ENCODE peak calls at places on chromosomes 5 and 9, in seven cellular contexts. One of them, this sample, is unnamed.

GRCh38 chr9:214488-215448 is at the start of gene DOCK8:
- DNase-seq in Daoy: peak; percentile 84
- DNase-seq in posterior cingulate gyrus: peak; percentile 66
- DNase-seq in CMK: peak; percentile 55
- DNase-seq in kidney tubule cell: peak; percentile 80
- DNase-seq in NCI-H524: peak; percentile 54
- DNase-seq in AG04449: no peak
- DNase-seq in this sample: peak; percentile 74

GRCh38 chr9:136623849-136624183 is 38.9 kb upstream of the EGFL7 start:
- DNase-seq in kidney tubule cell: no peak
- DNase-seq in CMK: no peak
- DNase-seq in posterior cingulate gyrus: no peak
- DNase-seq in AG04449: no peak
- DNase-seq in Daoy: no peak
- DNase-seq in NCI-H524: no peak
- DNase-seq in this sample: no peak

GRCh38 chr5:138354926-138355378 is 2.5 kb downstream of the KDM3B start:
- DNase-seq in AG04449: peak; percentile 49
- DNase-seq in posterior cingulate gyrus: no peak
- DNase-seq in CMK: no peak
- DNase-seq in kidney tubule cell: peak; percentile 85
- DNase-seq in Daoy: peak; percentile 73
- DNase-seq in NCI-H524: peak; percentile 39
- DNase-seq in this sample: peak; percentile 41

GRCh38 chr5:65334077-65334476 is 147.6 kb downstream of the ADAMTS6 start:
- DNase-seq in AG04449: no peak
- DNase-seq in CMK: no peak
- DNase-seq in posterior cingulate gyrus: no peak
- DNase-seq in NCI-H524: peak; percentile 90
- DNase-seq in Daoy: peak; percentile 25
- DNase-seq in kidney tubule cell: peak; percentile 55
- DNase-seq in this sample: no peak

GRCh38 chr9:81092057-81092456 is 597.3 kb downstream of the TLE1 start:
- DNase-seq in Daoy: no peak
- DNase-seq in kidney tubule cell: no peak
- DNase-seq in AG04449: no peak
- DNase-seq in posterior cingulate gyrus: no peak
- DNase-seq in NCI-H524: no peak
- DNase-seq in CMK: no peak
- DNase-seq in this sample: no peak

GRCh38 chr5:142925795-142926194 is 155.6 kb downstream of the ARHGAP26 start:
- DNase-seq in posterior cingulate gyrus: no peak
- DNase-seq in kidney tubule cell: peak; percentile 51
- DNase-seq in AG04449: peak; percentile 33
- DNase-seq in NCI-H524: no peak
- DNase-seq in Daoy: peak; percentile 78
- DNase-seq in CMK: no peak
- DNase-seq in this sample: no peak

GRCh38 chr9:28774433-28775029 is 1201.2 kb upstream of the C9orf72 start:
- DNase-seq in Daoy: no peak
- DNase-seq in AG04449: no peak
- DNase-seq in NCI-H524: peak; percentile 54
- DNase-seq in kidney tubule cell: peak; percentile 53
- DNase-seq in CMK: peak; percentile 12
- DNase-seq in posterior cingulate gyrus: no peak
- DNase-seq in this sample: no peak

GRCh38 chr9:134968011-134968822 is 50.5 kb upstream of the FCN1 start:
- DNase-seq in AG04449: no peak
- DNase-seq in CMK: no peak
- DNase-seq in posterior cingulate gyrus: peak; percentile 75
- DNase-seq in kidney tubule cell: no peak
- DNase-seq in Daoy: peak; percentile 75
- DNase-seq in NCI-H524: peak; percentile 83
- DNase-seq in this sample: no peak

GRCh38 chr9:130288393-130288792 is 22.8 kb downstream of the HMCN2 start:
- DNase-seq in kidney tubule cell: no peak
- DNase-seq in AG04449: no peak
- DNase-seq in CMK: no peak
- DNase-seq in Daoy: no peak
- DNase-seq in NCI-H524: peak; percentile 36
- DNase-seq in posterior cingulate gyrus: peak; percentile 36
- DNase-seq in this sample: no peak

GRCh38 chr9:116580853-116581252 is 106.3 kb upstream of the TRIM32 start:
- DNase-seq in AG04449: no peak
- DNase-seq in posterior cingulate gyrus: no peak
- DNase-seq in Daoy: no peak
- DNase-seq in kidney tubule cell: no peak
- DNase-seq in NCI-H524: no peak
- DNase-seq in CMK: no peak
- DNase-seq in this sample: no peak

GRCh38 chr9:38026021-38026809 is 42.8 kb downstream of the SHB start:
- DNase-seq in AG04449: peak; percentile 93
- DNase-seq in posterior cingulate gyrus: no peak
- DNase-seq in CMK: no peak
- DNase-seq in kidney tubule cell: peak; percentile 90
- DNase-seq in NCI-H524: peak; percentile 70
- DNase-seq in Daoy: peak; percentile 95
- DNase-seq in this sample: no peak

GRCh38 chr5:57004800-57005199 is 52.9 kb upstream of the MIER3 start:
- DNase-seq in posterior cingulate gyrus: no peak
- DNase-seq in kidney tubule cell: peak; percentile 67
- DNase-seq in NCI-H524: no peak
- DNase-seq in Daoy: peak; percentile 34
- DNase-seq in AG04449: no peak
- DNase-seq in CMK: no peak
- DNase-seq in this sample: no peak

GRCh38 chr9:95266649-95267048 is 50.9 kb downstream of the FANCC start:
- DNase-seq in NCI-H524: no peak
- DNase-seq in kidney tubule cell: no peak
- DNase-seq in AG04449: no peak
- DNase-seq in Daoy: no peak
- DNase-seq in posterior cingulate gyrus: no peak
- DNase-seq in CMK: no peak
- DNase-seq in this sample: no peak

GRCh38 chr5:115414406-115415142 is 118.1 kb upstream of the CCDC112 start:
- DNase-seq in NCI-H524: no peak
- DNase-seq in kidney tubule cell: peak; percentile 74
- DNase-seq in AG04449: peak; percentile 72
- DNase-seq in Daoy: peak; percentile 59
- DNase-seq in posterior cingulate gyrus: no peak
- DNase-seq in CMK: no peak
- DNase-seq in this sample: no peak

GRCh38 chr9:133397370-133397769 is 20.4 kb downstream of the REXO4 start:
- DNase-seq in CMK: no peak
- DNase-seq in kidney tubule cell: no peak
- DNase-seq in NCI-H524: no peak
- DNase-seq in AG04449: no peak
- DNase-seq in posterior cingulate gyrus: peak; percentile 66
- DNase-seq in Daoy: no peak
- DNase-seq in this sample: no peak

GRCh38 chr9:112361602-112362001 is 18.3 kb upstream of the HSDL2 start:
- DNase-seq in posterior cingulate gyrus: no peak
- DNase-seq in Daoy: peak; percentile 35
- DNase-seq in CMK: no peak
- DNase-seq in kidney tubule cell: peak; percentile 63
- DNase-seq in NCI-H524: peak; percentile 61
- DNase-seq in AG04449: no peak
- DNase-seq in this sample: no peak

GRCh38 chr5:132883261-132883834 is 9.9 kb downstream of the LEAP2 start:
- DNase-seq in posterior cingulate gyrus: peak; percentile 82
- DNase-seq in AG04449: no peak
- DNase-seq in NCI-H524: peak; percentile 65
- DNase-seq in Daoy: peak; percentile 63
- DNase-seq in CMK: peak; percentile 18
- DNase-seq in kidney tubule cell: peak; percentile 70
- DNase-seq in this sample: peak; percentile 69

GRCh38 chr5:168006473-168007130 is 284.8 kb upstream of the WWC1 start:
- DNase-seq in kidney tubule cell: no peak
- DNase-seq in Daoy: no peak
- DNase-seq in posterior cingulate gyrus: no peak
- DNase-seq in NCI-H524: peak; percentile 62
- DNase-seq in AG04449: peak; percentile 46
- DNase-seq in CMK: no peak
- DNase-seq in this sample: no peak

GRCh38 chr5:59042201-59042600 is 459.3 kb downstream of the RAB3C start:
- DNase-seq in posterior cingulate gyrus: no peak
- DNase-seq in kidney tubule cell: peak; percentile 75
- DNase-seq in CMK: no peak
- DNase-seq in NCI-H524: no peak
- DNase-seq in AG04449: no peak
- DNase-seq in Daoy: peak; percentile 82
- DNase-seq in this sample: no peak

GRCh38 chr9:129894106-129894823 is 59.0 kb downstream of the USP20 start:
- DNase-seq in NCI-H524: no peak
- DNase-seq in Daoy: no peak
- DNase-seq in AG04449: no peak
- DNase-seq in kidney tubule cell: no peak
- DNase-seq in posterior cingulate gyrus: peak; percentile 47
- DNase-seq in CMK: no peak
- DNase-seq in this sample: no peak

GRCh38 chr5:131965826-131966415 is 20.5 kb upstream of the MEIKIN start:
- DNase-seq in CMK: no peak
- DNase-seq in Daoy: no peak
- DNase-seq in NCI-H524: no peak
- DNase-seq in AG04449: no peak
- DNase-seq in posterior cingulate gyrus: no peak
- DNase-seq in kidney tubule cell: no peak
- DNase-seq in this sample: no peak

GRCh38 chr9:124809211-124809610 is 32.3 kb downstream of the OLFML2A start:
- DNase-seq in CMK: no peak
- DNase-seq in kidney tubule cell: no peak
- DNase-seq in AG04449: no peak
- DNase-seq in posterior cingulate gyrus: peak; percentile 3
- DNase-seq in Daoy: no peak
- DNase-seq in NCI-H524: no peak
- DNase-seq in this sample: no peak

GRCh38 chr5:106142131-106142530 is 1528.6 kb downstream of the EFNA5 start:
- DNase-seq in kidney tubule cell: no peak
- DNase-seq in AG04449: no peak
- DNase-seq in posterior cingulate gyrus: no peak
- DNase-seq in NCI-H524: no peak
- DNase-seq in CMK: no peak
- DNase-seq in Daoy: no peak
- DNase-seq in this sample: no peak

GRCh38 chr9:34380511-34381315 is 4.0 kb upstream of the MYORG start:
- DNase-seq in AG04449: no peak
- DNase-seq in CMK: peak; percentile 70
- DNase-seq in kidney tubule cell: peak; percentile 69
- DNase-seq in Daoy: peak; percentile 81
- DNase-seq in NCI-H524: peak; percentile 63
- DNase-seq in posterior cingulate gyrus: peak; percentile 97
- DNase-seq in this sample: peak; percentile 80

GRCh38 chr5:13244151-13244550 is 700.3 kb downstream of the DNAH5 start:
- DNase-seq in AG04449: no peak
- DNase-seq in NCI-H524: no peak
- DNase-seq in Daoy: no peak
- DNase-seq in posterior cingulate gyrus: peak; percentile 62
- DNase-seq in kidney tubule cell: no peak
- DNase-seq in CMK: no peak
- DNase-seq in this sample: no peak

GRCh38 chr5:135045488-135045887 is 11.5 kb upstream of the PITX1 start:
- DNase-seq in kidney tubule cell: no peak
- DNase-seq in CMK: no peak
- DNase-seq in Daoy: no peak
- DNase-seq in NCI-H524: no peak
- DNase-seq in AG04449: no peak
- DNase-seq in posterior cingulate gyrus: no peak
- DNase-seq in this sample: no peak